ENCODE peak calls at places on chromosomes 12 and 14, in four cellular contexts. I, A, M and C are unnamed samples. For H3K79me1, the result is how much of the 10 kb centered on the place peaks cover.

GRCh38 chr14:105882626-105883025 is 356.2 kb downstream of the TMEM121 start:
- DNase-seq in I (no peak), A (no peak), M (no peak), C (no peak)

GRCh38 chr12:85016423-85016822 is 19.7 kb downstream of the TSPAN19 start:
- DNase-seq in I (peak), A (peak), M (no peak), C (no peak)

GRCh38 chr12:20105938-20106337 is 262.4 kb upstream of the PDE3A start:
- DNase-seq in I (peak), A (no peak), M (no peak), C (no peak)

GRCh38 chr12:76085159-76085868 is 829 bp upstream of the NAP1L1 start:
- DNase-seq in I (peak), A (no peak), M (no peak), C (no peak)

GRCh38 chr14:96352708-96353107 is 10.4 kb downstream of the ATG2B start:
- DNase-seq in I (peak), A (no peak), M (no peak), C (no peak)

GRCh38 chr12:47935196-47935595 is 28.2 kb upstream of the TMEM106C start:
- DNase-seq in I (peak), A (no peak), M (no peak), C (peak)

GRCh38 chr12:50764116-50764860 is 387 bp downstream of the ATF1 start:
- DNase-seq in I (peak), A (peak), M (no peak), C (no peak)

GRCh38 chr12:80937391-80938238 is at the start of gene LIN7A:
- DNase-seq in I (peak), A (peak), M (peak), C (peak)

GRCh38 chr12:26327975-26328635 is 132.7 kb downstream of the SSPN start:
- DNase-seq in I (no peak), A (no peak), M (no peak), C (no peak)

GRCh38 chr14:93522221-93522620 is 91.5 kb downstream of the UNC79 start:
- DNase-seq in I (no peak), A (no peak), M (no peak), C (no peak)

GRCh38 chr14:74586681-74587362 is 25.2 kb downstream of the LTBP2 start:
- DNase-seq in I (no peak), A (no peak), M (no peak), C (no peak)

GRCh38 chr12:66633676-66634075 is 45.2 kb downstream of the GRIP1 start:
- DNase-seq in I (no peak), A (no peak), M (no peak), C (no peak)

GRCh38 chr12:13135336-13136178 is 32.1 kb upstream of the GSG1 start:
- DNase-seq in I (peak), A (peak), M (peak), C (peak)

GRCh38 chr14:45038865-45039264 is 45.1 kb upstream of the PRPF39 start:
- DNase-seq in I (no peak), A (peak), M (no peak), C (no peak)

GRCh38 chr12:77500124-77500523 is 330.6 kb upstream of the NAV3 start:
- DNase-seq in I (no peak), A (no peak), M (no peak), C (no peak)

GRCh38 chr12:88255224-88255623 is 113.1 kb downstream of the TMTC3 start:
- DNase-seq in I (no peak), A (no peak), M (no peak), C (no peak)
- H3K79me1 ChIP-seq in I (under half), A (under half), M (under half), C (under half)

DNA sequence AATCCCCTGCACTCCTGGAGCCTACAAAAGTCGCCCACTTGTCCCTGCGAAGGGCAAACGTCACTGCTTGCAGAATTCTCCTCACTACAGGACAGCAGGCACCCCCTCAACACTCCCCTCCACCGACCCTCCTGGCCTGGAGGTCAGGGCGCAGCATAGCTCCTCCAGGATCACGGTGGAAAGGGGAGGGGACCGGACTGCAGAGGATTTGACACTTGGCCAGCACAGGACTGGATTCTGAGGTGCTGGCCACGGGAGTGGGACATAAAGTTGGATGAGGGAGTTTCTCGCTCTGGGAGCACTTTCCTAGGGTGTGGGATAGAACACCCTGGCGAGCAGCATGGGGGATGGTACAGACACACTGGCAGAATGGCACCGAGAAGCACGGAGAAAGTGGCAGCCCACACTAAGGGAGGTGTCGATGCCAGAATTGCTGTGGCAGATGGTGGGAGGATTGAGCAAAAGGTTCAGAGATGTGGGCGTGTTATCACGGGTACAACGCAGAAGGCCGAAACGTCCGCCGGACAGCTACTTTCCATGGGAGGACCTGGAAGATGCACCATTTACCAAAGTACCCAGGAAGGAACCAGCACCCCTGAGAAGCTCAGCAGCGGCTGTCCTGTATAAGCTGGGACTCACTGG is 51.4 kb upstream of the DIO3 start:
- DNase-seq in I (no peak), A (no peak), M (no peak), C (no peak)
- H2BK15ac ChIP-seq in I (no peak), A (no peak), M (no peak), C (no peak)

GRCh38 chr12:103244596-103244995 is 251.2 kb downstream of the C12orf42 start:
- DNase-seq in I (no peak), A (no peak), M (no peak), C (no peak)
- H3K56ac ChIP-seq in I (no peak), A (no peak), M (no peak), C (no peak)

DNA sequence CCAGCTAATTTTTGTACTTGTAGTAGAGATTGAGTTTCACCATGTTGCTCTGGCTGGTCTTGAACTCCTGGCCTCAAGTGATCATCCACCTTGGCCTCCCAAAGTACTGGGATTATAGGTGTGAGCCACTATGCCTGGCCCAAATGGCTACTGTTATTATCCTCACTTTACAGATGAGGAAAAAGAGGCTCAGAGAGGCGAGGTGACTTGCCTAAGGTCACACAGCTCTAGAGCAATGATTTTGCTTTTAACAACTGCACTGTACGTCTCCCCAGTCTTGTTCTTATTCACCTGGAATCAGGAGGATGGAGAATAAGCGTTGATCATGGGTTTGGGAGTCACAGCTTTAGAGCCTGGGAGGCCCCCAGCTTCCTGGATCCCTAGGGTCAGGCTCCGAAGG is 69.8 kb upstream of the NCOR2 start:
- DNase-seq in I (no peak), A (no peak), M (no peak), C (no peak)
- H3K79me1 ChIP-seq in I (under half), A (under half), M (under half), C (under half)

DNA sequence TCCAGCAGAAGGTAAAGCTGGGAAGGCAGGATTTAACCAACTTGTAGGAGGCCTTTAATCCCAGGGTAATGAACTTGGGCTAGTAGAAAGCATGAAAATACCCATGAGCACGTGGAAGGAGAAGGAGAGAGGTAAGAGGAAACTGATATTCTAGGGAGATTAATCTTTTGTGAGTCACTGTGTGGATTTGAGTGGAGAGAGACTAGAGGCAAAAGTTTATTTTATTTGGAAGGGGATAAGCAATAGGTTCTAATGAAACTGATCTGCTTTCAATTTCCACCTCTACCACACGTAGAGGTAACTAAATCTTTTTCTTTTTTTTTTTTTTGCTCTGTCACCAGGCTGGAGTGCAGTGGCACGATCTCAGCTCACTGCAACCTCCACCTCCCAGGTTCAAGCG is 52.1 kb downstream of the PTPN21 start:
- DNase-seq in I (peak), A (no peak), M (no peak), C (no peak)
- H2BK15ac ChIP-seq in I (no peak), A (no peak), M (no peak), C (no peak)

GRCh38 chr14:101959277-101959676 is 5.1 kb upstream of the DYNC1H1 start:
- DNase-seq in I (no peak), A (no peak), M (no peak), C (no peak)

GRCh38 chr14:101958418-101959185 is 5.8 kb upstream of the DYNC1H1 start:
- DNase-seq in I (no peak), A (no peak), M (no peak), C (no peak)

GRCh38 chr14:101955695-101956161 is 8.6 kb upstream of the DYNC1H1 start:
- DNase-seq in I (no peak), A (no peak), M (no peak), C (no peak)

GRCh38 chr14:101956179-101956885 is 8.0 kb upstream of the DYNC1H1 start:
- DNase-seq in I (no peak), A (no peak), M (no peak), C (no peak)

GRCh38 chr14:101957406-101958234 is 6.8 kb upstream of the DYNC1H1 start:
- DNase-seq in I (no peak), A (no peak), M (no peak), C (no peak)
- H3K56ac ChIP-seq in I (no peak), A (no peak), M (no peak), C (no peak)